ENCODE peak calls at places on chromosomes 7 and 10, in five cellular contexts. T is AG04450, D is progenitor cell of endocrine pancreas, B is GM10248, X is ovary. N is an unnamed sample.

GRCh38 chr10:58152698-58153263 is 114.9 kb downstream of the IPMK start:
- DNase-seq in X (peak; percentile 10), B (peak; percentile 20), D (no peak), T (peak; percentile 23), N (no peak)

GRCh38 chr10:126268104-126268900 is 120.0 kb downstream of the ADAM12 start:
- DNase-seq in D (no peak), B (no peak), X (no peak), T (no peak), N (no peak)

GRCh38 chr10:91642831-91643692 is 10.2 kb upstream of the PPP1R3C start:
- DNase-seq in B (no peak), X (no peak), D (no peak), T (no peak), N (no peak)

GRCh38 chr10:27995311-27995710 is 3.6 kb downstream of the ODAD2 start:
- DNase-seq in T (no peak), B (no peak), X (no peak), D (no peak), N (no peak)

GRCh38 chr7:27162930-27163775 is 2.2 kb downstream of the HOXA9 start:
- DNase-seq in X (no peak), D (no peak), T (no peak), B (no peak), N (peak; percentile 29)

GRCh38 chr10:5831446-5831782 is 18.2 kb upstream of the GDI2 start:
- DNase-seq in T (no peak), B (no peak), D (no peak), X (no peak), N (no peak)

GRCh38 chr10:3538850-3539531 is 246.0 kb downstream of the KLF6 start:
- DNase-seq in D (no peak), T (peak; percentile 81), X (no peak), B (no peak), N (peak; percentile 82)

GRCh38 chr10:66931949-66932343 is 6.1 kb downstream of the LRRTM3 start:
- DNase-seq in X (no peak), D (no peak), T (no peak), B (no peak), N (no peak)

GRCh38 chr7:101874028-101874427 is 56.6 kb downstream of the CUX1 start:
- DNase-seq in X (no peak), T (no peak), B (no peak), D (no peak), N (no peak)

GRCh38 chr10:89685932-89686331 is 15.5 kb upstream of the KIF20B start:
- DNase-seq in X (no peak), T (no peak), D (no peak), B (no peak), N (no peak)

GRCh38 chr7:45446195-45446944 is 127.8 kb upstream of the ADCY1 start:
- DNase-seq in X (no peak), B (no peak), D (no peak), T (no peak), N (no peak)

GRCh38 chr7:32470871-32471270 is 19.3 kb downstream of the LSM5 start:
- DNase-seq in B (no peak), T (no peak), D (no peak), X (no peak), N (no peak)

GRCh38 chr10:24814568-24815313 is 91.1 kb upstream of the ARHGAP21 start:
- DNase-seq in X (no peak), D (no peak), B (no peak), T (no peak), N (no peak)

GRCh38 chr10:116272497-116273221 is at the start of gene GFRA1:
- DNase-seq in B (peak; percentile 22), D (peak; percentile 40), T (no peak), X (peak; percentile 36), N (no peak)

GRCh38 chr7:82204694-82205093 is 238.9 kb downstream of the CACNA2D1 start:
- DNase-seq in B (no peak), D (no peak), T (peak; percentile 62), X (no peak), N (no peak)

GRCh38 chr10:17214991-17215781 is 12.9 kb upstream of the VIM start:
- DNase-seq in D (no peak), T (peak; percentile 88), B (no peak), X (no peak), N (no peak)

GRCh38 chr7:18109762-18110161 is 82.1 kb upstream of the PRPS1L1 start:
- DNase-seq in D (no peak), B (no peak), X (no peak), T (no peak), N (no peak)

GRCh38 chr7:112204072-112204775 is 2.0 kb downstream of the DOCK4 start:
- DNase-seq in X (no peak), D (no peak), T (no peak), B (no peak), N (no peak)

GRCh38 chr10:50540069-50540825 is 83.5 kb downstream of the SGMS1 start:
- DNase-seq in B (peak; percentile 26), T (no peak), X (no peak), D (no peak), N (no peak)

GRCh38 chr7:128164061-128164954 is 76.8 kb upstream of the LEP start:
- DNase-seq in T (no peak), B (no peak), X (no peak), D (peak; percentile 36), N (no peak)

GRCh38 chr10:79007843-79008319 is 60.9 kb upstream of the ZMIZ1 start:
- DNase-seq in D (no peak), X (no peak), T (no peak), B (no peak), N (no peak)

GRCh38 chr10:5932345-5932744 is 42.3 kb downstream of the FBH1 start:
- DNase-seq in T (no peak), X (no peak), D (no peak), B (no peak), N (no peak)

GRCh38 chr7:105643384-105643783 is 62.1 kb upstream of the EFCAB10 start:
- DNase-seq in B (no peak), D (no peak), X (no peak), T (no peak), N (no peak)

GRCh38 chr7:80826520-80827237 is 92.2 kb downstream of the SEMA3C start:
- DNase-seq in D (no peak), B (no peak), X (no peak), T (peak; percentile 43), N (no peak)

GRCh38 chr10:119251315-119251708 is 43.9 kb downstream of the GRK5 start:
- DNase-seq in D (no peak), B (no peak), T (no peak), X (no peak), N (no peak)

GRCh38 chr10:127344346-127344745 is 148.0 kb upstream of the INSYN2A start:
- DNase-seq in X (no peak), B (no peak), T (no peak), D (no peak), N (no peak)

GRCh38 chr10:89171263-89171872 is 35.7 kb downstream of the CH25H start:
- DNase-seq in B (no peak), D (no peak), X (no peak), T (no peak), N (no peak)

GRCh38 chr7:46970486-46970885 is 611.4 kb downstream of the TNS3 start:
- DNase-seq in T (no peak), X (no peak), B (no peak), D (no peak), N (no peak)

GRCh38 chr7:27640914-27641570 is 21.6 kb downstream of the HIBADH start:
- DNase-seq in B (no peak), D (no peak), X (no peak), T (no peak), N (no peak)

GRCh38 chr10:72309290-72310240 is 35.8 kb downstream of the DDIT4 start:
- DNase-seq in X (peak; percentile 63), D (no peak), T (no peak), B (no peak), N (no peak)

GRCh38 chr7:64625114-64626082 is 40.5 kb upstream of the ZNF107 start:
- DNase-seq in X (no peak), D (no peak), B (no peak), T (no peak), N (no peak)

GRCh38 chr7:128770238-128770637 is 5.4 kb downstream of the OPN1SW start:
- DNase-seq in X (no peak), D (no peak), B (no peak), T (no peak), N (no peak)

GRCh38 chr10:6296456-6297214 is 93.9 kb downstream of the PFKFB3 start:
- DNase-seq in B (no peak), D (no peak), X (no peak), T (no peak), N (no peak)

GRCh38 chr7:128783143-128783799 is 7.7 kb upstream of the OPN1SW start:
- DNase-seq in X (peak; percentile 78), D (no peak), B (no peak), T (peak; percentile 66), N (no peak)

GRCh38 chr7:128076831-128077271 is 45.6 kb upstream of the LRRC4 start:
- DNase-seq in T (no peak), B (no peak), X (peak; percentile 61), D (no peak), N (no peak)

GRCh38 chr7:29825750-29826529 is 19.6 kb downstream of the WIPF3 start:
- DNase-seq in X (no peak), D (no peak), B (no peak), T (no peak), N (no peak)

GRCh38 chr10:45811075-45811474 is 36.2 kb downstream of the AGAP4 start:
- DNase-seq in X (no peak), D (no peak), B (no peak), T (no peak), N (no peak)

GRCh38 chr10:45809829-45810228 is 37.5 kb downstream of the AGAP4 start:
- DNase-seq in X (no peak), T (no peak), B (no peak), D (no peak), N (no peak)
- TF ChIP-seq CTCF in X (no peak), T (no peak), B (no peak), D (no peak), N (peak; percentile 68)

DNA sequence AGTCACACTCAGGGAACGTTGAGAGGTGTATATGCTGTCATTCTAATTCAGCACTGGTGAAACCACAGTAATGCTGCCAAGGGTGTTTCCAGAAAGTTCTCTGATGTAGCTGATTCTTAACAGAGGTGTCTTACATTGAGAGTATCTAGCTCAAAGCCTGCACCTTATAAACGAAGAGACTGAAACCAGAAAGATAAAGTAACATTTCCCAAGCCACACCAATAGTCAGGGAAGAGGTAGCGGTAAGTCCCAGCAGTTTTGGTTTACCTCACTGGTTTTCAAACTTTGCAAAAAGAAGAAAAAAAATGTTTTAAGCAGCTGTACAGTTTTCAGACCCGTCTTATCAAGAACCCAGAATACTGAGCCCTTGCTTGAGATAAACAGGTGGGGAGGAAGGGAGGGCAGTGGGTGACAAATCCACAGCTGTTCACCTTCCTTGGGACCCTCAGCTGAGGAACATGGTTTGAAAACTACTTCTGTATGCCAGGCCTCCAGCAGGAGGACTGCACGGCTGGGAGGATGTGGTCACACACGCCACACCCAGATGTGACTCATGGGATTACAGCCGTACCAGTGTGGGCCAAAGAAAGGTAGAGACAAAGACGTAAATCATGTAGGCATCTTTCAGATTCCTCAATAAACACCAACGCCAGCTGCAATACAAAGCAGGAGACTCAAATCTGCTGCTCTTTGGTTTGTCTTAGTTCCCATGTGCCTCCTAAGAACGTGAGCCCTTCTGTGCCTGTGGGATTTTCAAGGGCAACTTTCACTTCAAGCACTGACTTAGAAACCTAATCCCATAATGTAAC is 64.0 kb upstream of the GSDME start:
- DNase-seq in D (no peak), T (peak; percentile 80), X (no peak), B (peak; percentile 68), N (no peak)
- TF ChIP-seq CTCF in D (no peak), T (peak; percentile 43), X (no peak), B (no peak), N (peak; percentile 52)

GRCh38 chr7:134316539-134317344 is at the start of gene SLC35B4:
- DNase-seq in T (peak; percentile 94), D (peak; percentile 95), B (peak; percentile 97), X (peak; percentile 94), N (peak; percentile 99)
- TF ChIP-seq CTCF in T (peak; percentile 35), D (peak; percentile 38), B (no peak), X (no peak), N (peak; percentile 58)

GRCh38 chr7:55365680-55366460 is 733 bp downstream of the LANCL2 start:
- DNase-seq in D (peak; percentile 92), T (peak; percentile 92), B (peak; percentile 94), X (peak; percentile 95), N (peak; percentile 98)
- TF ChIP-seq CTCF in D (peak; percentile 20), T (peak; percentile 28), B (peak; percentile 23), X (peak; percentile 28), N (peak; percentile 70)

N was measured in chondrocyte.